ENCODE peak calls at places on chromosomes 4 and X, in nine cellular contexts. One of them, this sample, is unnamed.

GRCh38 chrX:133081990-133082389 is 14.9 kb downstream of the USP26 start:
- DNase-seq in HuH-7: no peak
- DNase-seq in ovary: no peak
- DNase-seq in stromal cell of bone marrow: no peak
- DNase-seq in central memory CD4-positive, alpha-beta T cell: no peak
- DNase-seq in ureter: no peak
- DNase-seq in sigmoid colon: no peak
- DNase-seq in fibroblast of mammary gland: no peak
- DNase-seq in foreskin fibroblast: no peak
- DNase-seq in this sample: no peak

GRCh38 chr4:113292371-113293042 is 243.1 kb downstream of the ANK2 start:
- DNase-seq in HuH-7: no peak
- DNase-seq in ovary: peak
- DNase-seq in stromal cell of bone marrow: no peak
- DNase-seq in central memory CD4-positive, alpha-beta T cell: no peak
- DNase-seq in ureter: no peak
- DNase-seq in sigmoid colon: peak
- DNase-seq in fibroblast of mammary gland: peak
- DNase-seq in foreskin fibroblast: peak
- DNase-seq in this sample: peak

GRCh38 chr4:156746111-156746510 is 225.5 kb downstream of the PDGFC start:
- DNase-seq in HuH-7: no peak
- DNase-seq in ovary: no peak
- DNase-seq in stromal cell of bone marrow: no peak
- DNase-seq in central memory CD4-positive, alpha-beta T cell: no peak
- DNase-seq in ureter: no peak
- DNase-seq in sigmoid colon: no peak
- DNase-seq in fibroblast of mammary gland: no peak
- DNase-seq in foreskin fibroblast: no peak
- DNase-seq in this sample: peak

GRCh38 chr4:110735691-110736090 is 112.8 kb upstream of the PITX2 start:
- DNase-seq in HuH-7: no peak
- DNase-seq in ovary: no peak
- DNase-seq in stromal cell of bone marrow: no peak
- DNase-seq in central memory CD4-positive, alpha-beta T cell: no peak
- DNase-seq in ureter: no peak
- DNase-seq in sigmoid colon: no peak
- DNase-seq in fibroblast of mammary gland: no peak
- DNase-seq in foreskin fibroblast: peak
- DNase-seq in this sample: peak

GRCh38 chr4:8435656-8436121 is 4.8 kb downstream of the ACOX3 start:
- DNase-seq in HuH-7: no peak
- DNase-seq in ovary: no peak
- DNase-seq in stromal cell of bone marrow: no peak
- DNase-seq in central memory CD4-positive, alpha-beta T cell: peak
- DNase-seq in ureter: no peak
- DNase-seq in sigmoid colon: no peak
- DNase-seq in fibroblast of mammary gland: no peak
- DNase-seq in foreskin fibroblast: no peak
- DNase-seq in this sample: peak

GRCh38 chr4:168923526-168924194 is 86.4 kb downstream of the CBR4 start:
- DNase-seq in HuH-7: peak
- DNase-seq in ovary: peak
- DNase-seq in stromal cell of bone marrow: peak
- DNase-seq in central memory CD4-positive, alpha-beta T cell: peak
- DNase-seq in ureter: peak
- DNase-seq in sigmoid colon: no peak
- DNase-seq in fibroblast of mammary gland: peak
- DNase-seq in foreskin fibroblast: peak
- DNase-seq in this sample: peak

GRCh38 chr4:16752150-16752549 is 146.3 kb downstream of the LDB2 start:
- DNase-seq in HuH-7: no peak
- DNase-seq in ovary: no peak
- DNase-seq in stromal cell of bone marrow: no peak
- DNase-seq in central memory CD4-positive, alpha-beta T cell: no peak
- DNase-seq in ureter: no peak
- DNase-seq in sigmoid colon: no peak
- DNase-seq in fibroblast of mammary gland: peak
- DNase-seq in foreskin fibroblast: peak
- DNase-seq in this sample: peak

GRCh38 chr4:76590847-76591281 is 155.8 kb downstream of the SHROOM3 start:
- DNase-seq in HuH-7: no peak
- DNase-seq in ovary: no peak
- DNase-seq in stromal cell of bone marrow: no peak
- DNase-seq in central memory CD4-positive, alpha-beta T cell: no peak
- DNase-seq in ureter: no peak
- DNase-seq in sigmoid colon: no peak
- DNase-seq in fibroblast of mammary gland: no peak
- DNase-seq in foreskin fibroblast: peak
- DNase-seq in this sample: peak